ENCODE peak calls at places on chromosomes 16 and 17, in five cellular contexts. Y is type B pancreatic cell, S is thyroid gland, H is PC-9, C is ovary. P is an unnamed sample.

GRCh38 chr16:87409153-87409552 is 17.0 kb downstream of the MAP1LC3B start:
- DNase-seq in Y (no peak), S (no peak), H (no peak), C (no peak), P (no peak)

GRCh38 chr16:10871157-10871991 is 5.6 kb upstream of the CIITA start:
- DNase-seq in Y (no peak), S (peak), H (peak), C (no peak), P (peak)

GRCh38 chr17:32546031-32546444 is 59.2 kb downstream of the CDK5R1 start:
- DNase-seq in Y (no peak), S (no peak), H (no peak), C (no peak), P (no peak)

GRCh38 chr17:29292992-29293889 is 707 bp downstream of the NUFIP2 start:
- DNase-seq in Y (peak), S (peak), H (peak), C (peak), P (peak)

GRCh38 chr17:48589060-48589830 is 796 bp downstream of the HOXB3 start:
- DNase-seq in Y (no peak), S (no peak), H (no peak), C (no peak), P (no peak)

GRCh38 chr17:76670020-76670707 is 26.6 kb upstream of the ST6GALNAC1 start:
- DNase-seq in Y (no peak), S (peak), H (no peak), C (no peak), P (no peak)

GRCh38 chr17:17055286-17056166 is 13.3 kb downstream of the MPRIP start:
- DNase-seq in Y (peak), S (no peak), H (peak), C (no peak), P (peak)

GRCh38 chr17:64081802-64082799 is 47.8 kb downstream of the ERN1 start:
- DNase-seq in Y (no peak), S (peak), H (peak), C (no peak), P (no peak)

GRCh38 chr17:78013683-78014467 is 55.4 kb downstream of the TNRC6C start:
- DNase-seq in Y (no peak), S (peak), H (peak), C (peak), P (no peak)

GRCh38 chr17:40516581-40517285 is 15.3 kb upstream of the TNS4 start:
- DNase-seq in Y (no peak), S (no peak), H (peak), C (no peak), P (no peak)

GRCh38 chr16:83903739-83904138 is 4.8 kb downstream of the MLYCD start:
- DNase-seq in Y (no peak), S (no peak), H (no peak), C (peak), P (no peak)

GRCh38 chr16:88921603-88921995 is 55.1 kb upstream of the PABPN1L start:
- DNase-seq in Y (no peak), S (no peak), H (no peak), C (no peak), P (no peak)

GRCh38 chr17:40097931-40098845 is 2.2 kb downstream of the NR1D1 start:
- DNase-seq in Y (no peak), S (peak), H (no peak), C (peak), P (no peak)

GRCh38 chr17:10521949-10522348 is 3.6 kb upstream of the MYH1 start:
- DNase-seq in Y (no peak), S (no peak), H (no peak), C (no peak), P (no peak)

GRCh38 chr17:60613325-60613724 is 13.3 kb downstream of the PPM1D start:
- DNase-seq in Y (no peak), S (no peak), H (no peak), C (no peak), P (no peak)

GRCh38 chr16:22664561-22664997 is 149.4 kb upstream of the HS3ST2 start:
- DNase-seq in Y (no peak), S (no peak), H (no peak), C (no peak), P (no peak)

GRCh38 chr17:74758846-74759163 is 10.4 kb downstream of the NHERF1 start:
- DNase-seq in Y (no peak), S (peak), H (peak), C (no peak), P (no peak)

GRCh38 chr16:78310196-78310595 is 210.7 kb downstream of the WWOX start:
- DNase-seq in Y (no peak), S (no peak), H (no peak), C (no peak), P (no peak)

GRCh38 chr16:48054881-48055601 is 100.8 kb downstream of the ABCC12 start:
- DNase-seq in Y (no peak), S (peak), H (peak), C (peak), P (no peak)

GRCh38 chr16:14196539-14196938 is 125.4 kb downstream of the MRTFB start:
- DNase-seq in Y (no peak), S (no peak), H (no peak), C (no peak), P (no peak)

GRCh38 chr16:24348511-24349290 is 92.6 kb downstream of the CACNG3 start:
- DNase-seq in Y (no peak), S (no peak), H (no peak), C (no peak), P (no peak)

GRCh38 chr17:60439501-60439900 is 17.2 kb downstream of the CHCT1 start:
- DNase-seq in Y (no peak), S (no peak), H (no peak), C (no peak), P (no peak)

GRCh38 chr16:86962259-86962658 is 354.9 kb downstream of the C16orf95 start:
- DNase-seq in Y (no peak), S (no peak), H (no peak), C (no peak), P (no peak)

GRCh38 chr16:20303012-20303411 is 24.3 kb downstream of the GP2 start:
- DNase-seq in Y (no peak), S (no peak), H (no peak), C (no peak), P (no peak)

GRCh38 chr16:69371564-69371963 is 14.2 kb downstream of the TERF2 start:
- DNase-seq in Y (no peak), S (no peak), H (no peak), C (no peak), P (no peak)

GRCh38 chr17:3532859-3533142 is 24.8 kb downstream of the TRPV3 start:
- DNase-seq in Y (no peak), S (no peak), H (no peak), C (no peak), P (no peak)

GRCh38 chr16:69563605-69564580 is 1.9 kb upstream of the NFAT5 start:
- DNase-seq in Y (no peak), S (no peak), H (peak), C (no peak), P (peak)

GRCh38 chr17:16968786-16969185 is 3.1 kb downstream of the TNFRSF13B start:
- DNase-seq in Y (no peak), S (no peak), H (no peak), C (no peak), P (no peak)

GRCh38 chr16:89710709-89711564 is 9.4 kb upstream of the SPATA2L start:
- DNase-seq in Y (no peak), S (no peak), H (no peak), C (peak), P (no peak)

GRCh38 chr16:11155284-11155806 is 100.7 kb downstream of the SOCS1 start:
- DNase-seq in Y (no peak), S (no peak), H (peak), C (no peak), P (no peak)

GRCh38 chr17:27494192-27495091 is 38.2 kb downstream of the KSR1 start:
- DNase-seq in Y (no peak), S (peak), H (peak), C (no peak), P (no peak)

GRCh38 chr17:42850964-42851363 is at the start of gene AOC3:
- DNase-seq in Y (no peak), S (no peak), H (no peak), C (no peak), P (no peak)

GRCh38 chr17:78474631-78475146 is 96.2 kb downstream of the PGS1 start:
- DNase-seq in Y (no peak), S (peak), H (no peak), C (no peak), P (no peak)

GRCh38 chr17:66964930-66965800 is 658 bp downstream of the CACNG4 start:
- DNase-seq in Y (no peak), S (no peak), H (peak), C (no peak), P (no peak)

DNA sequence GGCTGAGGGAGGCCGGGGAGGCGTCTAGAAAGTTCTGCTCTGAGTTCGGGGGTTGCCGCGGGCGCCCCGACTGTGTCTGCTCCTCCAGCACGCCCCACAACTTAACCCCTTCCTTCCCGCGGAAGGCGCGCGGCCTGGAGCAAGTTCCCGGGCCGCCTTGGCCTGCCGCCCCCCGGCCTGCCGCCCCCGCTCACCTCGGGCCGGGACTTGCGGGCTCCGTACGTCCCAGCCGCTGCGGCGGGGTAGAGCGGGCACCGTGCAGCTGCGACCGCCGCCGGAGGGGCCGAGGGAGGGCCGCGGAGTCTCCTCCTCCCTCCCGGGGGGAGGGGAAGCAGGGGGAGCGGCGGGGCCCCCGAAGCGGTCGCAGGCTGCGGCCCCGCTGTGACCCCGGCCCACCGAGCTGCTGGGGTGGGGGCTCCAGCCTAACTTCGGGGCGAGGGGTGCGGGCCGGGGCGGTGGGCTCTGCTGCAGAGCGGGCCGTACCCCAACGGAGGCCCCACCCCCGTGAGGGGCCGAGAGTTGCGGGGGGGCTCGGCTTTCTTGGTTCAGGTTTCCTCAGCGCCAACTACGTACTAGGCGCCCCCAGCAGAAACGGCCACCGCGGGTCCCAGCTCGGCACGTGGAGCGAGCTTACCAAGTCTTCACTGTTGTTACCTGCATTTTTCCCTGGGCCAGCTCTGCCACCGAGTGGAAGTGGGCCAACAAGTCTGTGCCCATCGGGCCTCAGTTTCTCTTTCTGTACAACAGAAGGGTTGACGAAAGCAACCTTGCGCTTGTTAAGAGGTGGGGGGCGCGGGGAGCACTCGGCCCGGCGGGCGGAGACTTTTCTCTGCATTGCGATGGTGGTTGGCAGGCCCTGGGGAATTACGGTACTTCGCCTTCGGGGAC is at the start of gene CCDC102A:
- DNase-seq in Y (no peak), S (peak), H (no peak), C (peak), P (peak)
- TF ChIP-seq CTCF in Y (no peak), S (no peak), H (no peak), C (no peak), P (no peak)

DNA sequence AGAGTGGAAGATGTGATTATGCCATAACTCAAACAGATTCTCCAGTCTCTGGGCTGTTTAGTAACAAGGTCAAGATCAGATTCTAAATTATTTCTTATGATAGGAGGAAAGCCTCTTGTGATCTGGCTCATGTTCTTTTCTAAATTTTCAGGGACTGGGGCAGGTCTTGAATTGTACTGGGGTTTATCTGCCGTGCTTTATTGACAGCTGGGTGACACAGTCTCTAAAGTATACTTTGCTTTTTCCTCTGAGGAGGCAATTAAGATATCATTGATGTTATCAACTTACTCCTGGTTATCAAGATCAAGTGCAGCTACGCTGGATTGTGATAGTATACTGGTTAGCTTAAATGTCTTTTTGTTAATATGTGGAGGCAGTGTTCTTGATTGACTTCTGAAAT is 377.2 kb downstream of the CNTNAP4 start:
- DNase-seq in Y (no peak), S (no peak), H (no peak), C (no peak), P (no peak)
- TF ChIP-seq CTCF in Y (no peak), S (no peak), H (no peak), C (no peak), P (no peak)

GRCh38 chr17:7856840-7857723 is at the start of gene NAA38:
- DNase-seq in Y (peak), S (peak), H (peak), C (peak), P (peak)
- TF ChIP-seq CTCF in Y (peak), S (peak), H (no peak), C (peak), P (no peak)

GRCh38 chr16:3020247-3020603 is at the start of gene TNFRSF12A:
- DNase-seq in Y (no peak), S (peak), H (peak), C (peak), P (peak)
- TF ChIP-seq CTCF in Y (peak), S (no peak), H (no peak), C (peak), P (no peak)

GRCh38 chr17:34638526-34639260 is 59.3 kb downstream of the TMEM132E start:
- DNase-seq in Y (no peak), S (no peak), H (no peak), C (no peak), P (no peak)
- TF ChIP-seq CTCF in Y (peak), S (no peak), H (peak), C (no peak), P (no peak)

GRCh38 chr17:35790826-35791225 is 4.6 kb downstream of the MMP28 start:
- DNase-seq in Y (no peak), S (no peak), H (no peak), C (no peak), P (no peak)
- TF ChIP-seq CTCF in Y (no peak), S (no peak), H (no peak), C (no peak), P (no peak)

GRCh38 chr16:4200000-4200780 is 41.7 kb downstream of the SRL start:
- DNase-seq in Y (peak), S (peak), H (peak), C (peak), P (no peak)
- TF ChIP-seq CTCF in Y (peak), S (peak), H (peak), C (peak), P (no peak)

GRCh38 chr17:58516644-58517377 is 2.4 kb upstream of the MTMR4 start:
- DNase-seq in Y (no peak), S (no peak), H (no peak), C (no peak), P (no peak)

GRCh38 chr17:58521680-58522079 is 7.2 kb upstream of the MTMR4 start:
- DNase-seq in Y (no peak), S (no peak), H (no peak), C (no peak), P (no peak)

GRCh38 chr17:58517928-58518609 is 3.6 kb upstream of the MTMR4 start:
- DNase-seq in Y (peak), S (peak), H (peak), C (peak), P (peak)

GRCh38 chr17:58517378-58517927 is 3.0 kb upstream of the MTMR4 start:
- DNase-seq in Y (no peak), S (no peak), H (no peak), C (no peak), P (no peak)

GRCh38 chr17:58520843-58521430 is 6.5 kb upstream of the MTMR4 start:
- DNase-seq in Y (no peak), S (no peak), H (no peak), C (no peak), P (no peak)
- TF ChIP-seq CTCF in Y (peak), S (no peak), H (peak), C (no peak), P (no peak)

DNA sequence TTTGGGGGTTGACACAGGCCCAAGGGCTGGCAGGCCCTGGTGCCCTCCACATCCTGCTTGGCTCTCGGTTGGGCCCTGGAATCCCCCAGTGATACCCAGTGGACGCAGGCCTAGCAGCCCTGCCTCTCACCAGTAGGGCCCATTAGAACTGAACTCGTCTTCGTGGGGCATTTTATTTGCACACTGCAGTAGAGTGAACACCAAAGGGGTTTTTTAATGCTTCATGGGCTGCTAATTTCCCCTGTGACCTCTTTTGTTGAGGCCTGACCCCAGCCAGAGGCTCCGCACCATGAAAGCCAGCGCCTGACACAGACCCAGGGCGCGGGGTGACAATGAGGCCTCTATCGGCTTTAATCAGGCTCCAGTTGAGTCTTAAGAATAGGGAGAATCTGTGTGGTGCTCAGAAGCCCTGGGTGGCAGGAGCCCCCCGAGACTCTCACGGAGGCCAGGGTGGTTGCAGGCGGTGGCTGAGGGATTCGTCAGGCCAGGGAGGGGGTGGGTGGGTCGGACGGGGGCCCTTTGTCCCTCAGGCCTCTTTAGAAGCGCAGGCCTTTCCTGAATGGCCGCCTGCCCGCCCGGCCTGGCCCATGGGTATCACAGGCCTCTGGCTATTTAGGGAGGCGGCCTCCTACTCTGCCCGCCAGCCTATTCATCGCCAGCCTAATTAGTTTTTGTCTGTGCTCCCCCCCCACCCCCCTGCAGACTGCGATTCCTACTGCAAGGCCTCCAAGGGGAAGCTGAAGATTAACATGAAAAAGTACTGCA is 199.3 kb downstream of the NTN1 start:
- DNase-seq in Y (no peak), S (no peak), H (no peak), C (no peak), P (no peak)
- TF ChIP-seq CTCF in Y (peak), S (no peak), H (no peak), C (no peak), P (no peak)

GRCh38 chr16:19067349-19068236 is at the start of gene COQ7:
- DNase-seq in Y (peak), S (peak), H (peak), C (peak), P (peak)
- TF ChIP-seq CTCF in Y (no peak), S (no peak), H (peak), C (no peak), P (no peak)

P was measured in activated B cell treated with CpG ODN at 0.5 μM for 24 hours.